ENCODE peak calls at places on chromosomes 5 and 9, in five cellular contexts. O is GM12891, Z is HepG2, P is GM12878, D is K562. E is an unnamed sample.

GRCh38 chr5:41524174-41524573 is 13.8 kb upstream of the PLCXD3 start:
- DNase-seq in O (no peak), Z (no peak), P (no peak), D (no peak), E (no peak)

GRCh38 chr5:109823597-109823996 is 133.9 kb downstream of the MAN2A1 start:
- DNase-seq in O (no peak), Z (no peak), P (no peak), D (no peak), E (no peak)

GRCh38 chr5:141560141-141560540 is 58.7 kb downstream of the DIAPH1 start:
- DNase-seq in O (no peak), Z (no peak), P (no peak), D (no peak), E (no peak)

GRCh38 chr9:89853931-89854330 is 249.1 kb downstream of the GADD45G start:
- DNase-seq in O (no peak), Z (no peak), P (no peak), D (no peak), E (no peak)

GRCh38 chr5:108615216-108615615 is 132.5 kb upstream of the FER start:
- DNase-seq in O (no peak), Z (no peak), P (no peak), D (no peak), E (no peak)

GRCh38 chr5:142404046-142404477 is 79.2 kb upstream of the SPRY4 start:
- DNase-seq in O (no peak), Z (no peak), P (no peak), D (no peak), E (no peak)

GRCh38 chr5:140481758-140482157 is 65.7 kb upstream of the EIF4EBP3 start:
- DNase-seq in O (no peak), Z (no peak), P (no peak), D (no peak), E (no peak)

GRCh38 chr5:119275146-119275872 is 80.5 kb upstream of the TNFAIP8 start:
- DNase-seq in O (no peak), Z (no peak), P (no peak), D (no peak), E (no peak)

GRCh38 chr5:9483251-9483650 is 62.6 kb downstream of the SEMA5A start:
- DNase-seq in O (no peak), Z (no peak), P (no peak), D (no peak), E (no peak)

GRCh38 chr5:55232194-55232984 is 1.0 kb downstream of the CCNO start:
- DNase-seq in O (peak), Z (no peak), P (no peak), D (peak), E (no peak)

GRCh38 chr5:171966270-171966669 is 40.2 kb downstream of the FBXW11 start:
- DNase-seq in O (no peak), Z (no peak), P (no peak), D (no peak), E (no peak)

GRCh38 chr9:14323969-14324366 is 10.0 kb upstream of the NFIB start:
- DNase-seq in O (no peak), Z (no peak), P (no peak), D (no peak), E (no peak)

GRCh38 chr9:113602126-113603119 is 138.9 kb downstream of the RGS3 start:
- DNase-seq in O (peak), Z (peak), P (no peak), D (peak), E (peak)

GRCh38 chr9:130633336-130634190 is 30.8 kb upstream of the PRDM12 start:
- DNase-seq in O (no peak), Z (no peak), P (no peak), D (no peak), E (no peak)

GRCh38 chr5:174283176-174283575 is 237.7 kb downstream of the NSG2 start:
- DNase-seq in O (no peak), Z (no peak), P (no peak), D (no peak), E (no peak)

GRCh38 chr9:37769306-37769705 is 15.6 kb downstream of the EXOSC3 start:
- DNase-seq in O (no peak), Z (no peak), P (no peak), D (peak), E (no peak)

GRCh38 chr9:85729882-85730281 is 11.9 kb downstream of the AGTPBP1 start:
- DNase-seq in O (no peak), Z (no peak), P (no peak), D (no peak), E (no peak)

GRCh38 chr5:76838481-76839261 is 11.1 kb upstream of the S100Z start:
- DNase-seq in O (no peak), Z (peak), P (no peak), D (no peak), E (no peak)

GRCh38 chr5:111022301-111022700 is 49.2 kb upstream of the TSLP start:
- DNase-seq in O (no peak), Z (no peak), P (no peak), D (no peak), E (no peak)

GRCh38 chr5:176879663-176880392 is 19.3 kb downstream of the HK3 start:
- DNase-seq in O (no peak), Z (no peak), P (no peak), D (no peak), E (no peak)

GRCh38 chr9:13568446-13568845 is 289.0 kb upstream of the MPDZ start:
- DNase-seq in O (no peak), Z (no peak), P (no peak), D (no peak), E (no peak)

GRCh38 chr9:37840560-37841194 is 40.1 kb downstream of the DCAF10 start:
- DNase-seq in O (no peak), Z (no peak), P (no peak), D (peak), E (no peak)

GRCh38 chr5:1106385-1107166 is 5.3 kb downstream of the SLC12A7 start:
- DNase-seq in O (no peak), Z (peak), P (no peak), D (no peak), E (no peak)

GRCh38 chr9:125444956-125445506 is 183.4 kb downstream of the GAPVD1 start:
- DNase-seq in O (no peak), Z (no peak), P (no peak), D (no peak), E (no peak)

GRCh38 chr5:61866930-61867329 is 439.1 kb upstream of the KIF2A start:
- DNase-seq in O (no peak), Z (no peak), P (peak), D (peak), E (no peak)

GRCh38 chr5:79759436-79759835 is 69.8 kb downstream of the CMYA5 start:
- DNase-seq in O (no peak), Z (no peak), P (no peak), D (no peak), E (no peak)

GRCh38 chr9:109117856-109118801 is 1.6 kb downstream of the TMEM245 start:
- DNase-seq in O (no peak), Z (peak), P (no peak), D (peak), E (no peak)

GRCh38 chr5:66315784-66316183 is 171.7 kb downstream of the SREK1 start:
- DNase-seq in O (no peak), Z (no peak), P (no peak), D (no peak), E (no peak)

GRCh38 chr9:134208310-134208841 is 44.0 kb upstream of the RNU6ATAC start:
- DNase-seq in O (no peak), Z (no peak), P (no peak), D (no peak), E (no peak)

GRCh38 chr5:424259-425110 is 18.5 kb upstream of the EXOC3 start:
- DNase-seq in O (peak), Z (no peak), P (peak), D (no peak), E (peak)

GRCh38 chr9:134365791-134366222 is 39.6 kb downstream of the RXRA start:
- DNase-seq in O (no peak), Z (no peak), P (no peak), D (no peak), E (no peak)

GRCh38 chr9:37801287-37801850 is 772 bp downstream of the DCAF10 start:
- DNase-seq in O (no peak), Z (no peak), P (no peak), D (peak), E (no peak)

GRCh38 chr5:134371834-134372340 is 518 bp downstream of the UBE2B start:
- DNase-seq in O (peak), Z (peak), P (no peak), D (peak), E (peak)

GRCh38 chr5:135466178-135467050 is 14.3 kb upstream of the TIFAB start:
- DNase-seq in O (peak), Z (peak), P (no peak), D (peak), E (peak)

GRCh38 chr5:173180331-173180730 is 36.0 kb downstream of the BNIP1 start:
- DNase-seq in O (no peak), Z (no peak), P (no peak), D (no peak), E (no peak)

GRCh38 chr5:10310073-10310779 is 2.5 kb upstream of the CMBL start:
- DNase-seq in O (no peak), Z (peak), P (no peak), D (peak), E (no peak)

GRCh38 chr9:112898872-112899281 is 8.2 kb upstream of the SLC46A2 start:
- DNase-seq in O (no peak), Z (peak), P (no peak), D (no peak), E (no peak)

GRCh38 chr9:114656301-114656700 is 1.3 kb downstream of the TEX53 start:
- DNase-seq in O (no peak), Z (no peak), P (no peak), D (no peak), E (no peak)

GRCh38 chr9:114652776-114653555 is 4.6 kb downstream of the TEX53 start:
- DNase-seq in O (no peak), Z (no peak), P (no peak), D (no peak), E (no peak)

GRCh38 chr9:114657705-114658104 is at the start of gene TEX53:
- DNase-seq in O (no peak), Z (no peak), P (no peak), D (no peak), E (no peak)

GRCh38 chr9:114655689-114656088 is 1.9 kb downstream of the TEX53 start:
- DNase-seq in O (no peak), Z (no peak), P (no peak), D (no peak), E (no peak)

DNA sequence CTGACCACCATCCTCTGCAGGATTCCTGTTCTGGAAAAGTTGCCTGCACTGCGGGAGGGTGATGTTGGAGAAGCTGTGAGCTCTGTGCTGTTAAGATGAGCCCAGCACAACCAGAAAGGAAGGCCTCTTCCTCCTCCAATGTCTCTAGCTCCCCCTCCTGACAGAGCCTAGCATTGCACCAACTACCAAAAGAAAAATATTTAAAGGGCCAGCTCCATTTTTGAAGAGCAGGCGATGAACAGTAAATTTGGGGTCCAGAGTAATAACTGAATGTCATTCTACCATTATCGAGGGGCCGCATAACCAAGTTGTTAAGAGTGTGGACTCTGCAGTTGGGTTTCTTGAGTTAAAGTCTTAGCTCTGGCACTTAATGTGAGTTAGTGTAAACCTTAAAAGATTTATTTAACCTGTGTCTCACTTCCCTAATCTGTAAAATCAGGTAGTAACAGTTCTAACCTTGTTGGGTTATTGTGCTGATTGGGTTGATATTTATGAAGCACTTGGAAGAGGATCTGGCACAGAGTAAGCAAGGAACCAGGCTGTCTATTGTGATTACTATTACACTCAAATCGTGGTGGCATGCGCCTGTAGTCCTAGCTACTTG is 3.9 kb downstream of the TEX53 start:
- DNase-seq in O (peak), Z (peak), P (peak), D (peak), E (peak)
- TF ChIP-seq POLR2A in O (no peak), Z (no peak), P (peak), D (no peak), E (no peak)

DNA sequence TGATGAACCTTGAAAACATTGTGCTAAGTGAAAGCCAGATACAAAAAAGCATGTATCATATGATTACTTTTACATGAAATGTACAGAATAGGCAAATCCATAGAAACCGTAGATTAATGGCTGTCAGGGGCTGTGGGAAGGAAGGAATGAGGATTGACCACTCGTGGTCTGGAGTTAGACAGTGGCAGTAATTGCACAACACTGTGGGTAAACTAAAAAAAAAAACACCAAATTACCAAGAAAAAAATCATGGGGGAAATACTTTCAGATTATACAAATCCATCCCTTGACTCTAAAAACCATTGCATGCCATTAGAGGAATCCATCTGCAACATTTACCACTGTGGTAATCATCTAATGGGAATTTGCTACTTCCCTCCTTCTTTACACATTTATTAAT is 140.0 kb downstream of the SIL1 start:
- DNase-seq in O (no peak), Z (no peak), P (no peak), D (no peak), E (no peak)
- TF ChIP-seq TAF1 in O (no peak), Z (no peak), P (no peak), D (no peak), E (no peak)

DNA sequence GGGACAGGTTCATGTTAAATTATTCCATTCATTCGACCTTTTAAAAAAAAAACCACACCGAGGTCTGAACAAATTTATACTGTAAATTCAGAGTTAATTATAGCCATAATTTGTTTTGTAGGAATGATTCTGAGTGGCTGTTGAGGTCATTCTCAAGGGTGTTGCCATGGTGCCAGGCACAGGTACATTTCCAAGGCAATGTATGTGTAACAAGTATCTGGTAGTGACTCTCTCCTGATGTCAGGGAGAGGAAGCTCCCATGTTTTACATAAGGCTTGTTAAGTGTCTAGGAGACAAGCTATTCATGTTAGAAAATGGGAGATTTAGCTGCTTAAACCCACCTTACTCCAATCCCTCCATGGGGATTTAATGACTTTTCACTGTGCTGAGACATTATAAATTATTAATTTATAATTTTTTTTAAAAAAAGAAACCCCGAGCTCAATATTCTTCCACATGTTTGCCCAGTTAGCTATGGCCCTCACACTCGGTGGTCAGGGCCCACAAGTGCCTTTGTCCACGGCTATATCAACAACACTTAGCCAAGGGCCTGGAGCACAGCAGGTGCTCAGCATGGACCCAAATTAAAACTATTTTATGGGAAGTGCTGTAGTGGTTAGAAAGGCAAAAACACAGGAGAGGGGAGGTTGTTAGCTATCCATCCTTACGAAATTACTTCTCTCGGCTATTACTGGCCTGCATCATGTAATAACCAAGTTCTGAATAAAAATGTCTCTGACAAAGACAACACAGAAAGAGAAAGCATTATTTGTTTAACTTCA is 154.6 kb upstream of the GNA14 start:
- DNase-seq in O (no peak), Z (no peak), P (no peak), D (no peak), E (no peak)
- TF ChIP-seq POLR2AphosphoS5 in O (no peak), Z (no peak), P (no peak), D (no peak), E (no peak)

GRCh38 chr9:95741631-95742030 is 133.9 kb upstream of the ERCC6L2 start:
- DNase-seq in O (no peak), Z (no peak), P (no peak), D (no peak), E (no peak)

GRCh38 chr9:95736891-95737522 is 138.5 kb upstream of the ERCC6L2 start:
- DNase-seq in O (no peak), Z (no peak), P (no peak), D (no peak), E (no peak)

GRCh38 chr9:95738438-95738837 is 137.1 kb upstream of the ERCC6L2 start:
- DNase-seq in O (no peak), Z (no peak), P (no peak), D (no peak), E (no peak)

GRCh38 chr9:95742821-95743220 is 132.7 kb upstream of the ERCC6L2 start:
- DNase-seq in O (no peak), Z (no peak), P (no peak), D (no peak), E (no peak)

GRCh38 chr9:95740217-95741004 is 135.1 kb upstream of the ERCC6L2 start:
- DNase-seq in O (no peak), Z (no peak), P (no peak), D (no peak), E (no peak)
- TF ChIP-seq POLR2A in O (no peak), Z (no peak), P (no peak), D (no peak), E (no peak)

GRCh38 chr5:14302343-14302742 is 159.2 kb downstream of the TRIO start:
- DNase-seq in O (no peak), Z (no peak), P (no peak), D (no peak), E (no peak)

GRCh38 chr5:14297697-14298096 is 154.6 kb downstream of the TRIO start:
- DNase-seq in O (no peak), Z (no peak), P (no peak), D (no peak), E (no peak)

GRCh38 chr5:14296533-14297331 is 153.6 kb downstream of the TRIO start:
- DNase-seq in O (no peak), Z (no peak), P (no peak), D (no peak), E (no peak)

GRCh38 chr5:14298126-14298847 is 155.1 kb downstream of the TRIO start:
- DNase-seq in O (no peak), Z (no peak), P (no peak), D (no peak), E (no peak)

DNA sequence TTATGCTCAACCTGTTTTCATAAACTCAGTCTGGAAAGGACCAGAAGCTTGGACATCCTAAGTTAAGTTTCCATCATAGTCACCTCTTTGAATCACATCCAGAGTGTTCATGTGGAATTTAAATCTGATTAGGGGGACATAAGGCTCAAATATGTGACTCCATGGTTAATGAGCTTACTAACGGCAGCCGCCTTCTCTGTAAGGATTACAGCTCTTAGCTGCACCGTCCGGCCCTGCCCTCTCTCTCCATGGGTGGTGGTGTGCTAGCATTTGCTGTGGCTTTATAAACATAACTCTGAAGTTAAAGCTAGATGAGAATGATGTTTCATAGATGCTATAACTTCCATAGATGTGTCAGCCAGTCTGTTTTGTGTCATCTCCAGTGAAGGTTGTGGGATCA is 156.5 kb downstream of the TRIO start:
- DNase-seq in O (no peak), Z (no peak), P (no peak), D (no peak), E (no peak)
- TF ChIP-seq TAF1 in O (no peak), Z (no peak), P (no peak), D (no peak), E (no peak)

E was measured in GM12892.